ENCODE peak calls at places on chromosomes 12 and 14, in ten cellular contexts. One of them, this sample, is unnamed.

GRCh38 chr12:89497005-89497404 is 27.6 kb downstream of the GALNT4 start:
- DNase-seq in kidney epithelial cell: no peak
- DNase-seq in cardiac fibroblast: peak; percentile 72
- DNase-seq in GM12865: no peak
- DNase-seq in tibial artery: no peak
- DNase-seq in ovary: no peak
- DNase-seq in A549: no peak
- DNase-seq in HepG2: no peak
- DNase-seq in breast epithelium: no peak
- DNase-seq in fibroblast of mammary gland: no peak
- DNase-seq in this sample: no peak

GRCh38 chr12:105294886-105295479 is 35.5 kb upstream of the C12orf75 start:
- DNase-seq in fibroblast of mammary gland: no peak
- DNase-seq in A549: no peak
- DNase-seq in GM12865: no peak
- DNase-seq in breast epithelium: no peak
- DNase-seq in cardiac fibroblast: no peak
- DNase-seq in tibial artery: no peak
- DNase-seq in HepG2: no peak
- DNase-seq in ovary: no peak
- DNase-seq in kidney epithelial cell: no peak
- DNase-seq in this sample: no peak

GRCh38 chr14:66087231-66087630 is 398.9 kb upstream of the CCDC196 start:
- DNase-seq in ovary: no peak
- DNase-seq in breast epithelium: no peak
- DNase-seq in HepG2: no peak
- DNase-seq in A549: no peak
- DNase-seq in GM12865: no peak
- DNase-seq in tibial artery: no peak
- DNase-seq in kidney epithelial cell: no peak
- DNase-seq in cardiac fibroblast: peak; percentile 37
- DNase-seq in fibroblast of mammary gland: peak; percentile 43
- DNase-seq in this sample: no peak

GRCh38 chr14:32400480-32400879 is 71.4 kb downstream of the AKAP6 start:
- DNase-seq in A549: no peak
- DNase-seq in ovary: no peak
- DNase-seq in HepG2: no peak
- DNase-seq in fibroblast of mammary gland: peak; percentile 63
- DNase-seq in tibial artery: no peak
- DNase-seq in breast epithelium: no peak
- DNase-seq in cardiac fibroblast: no peak
- DNase-seq in GM12865: no peak
- DNase-seq in kidney epithelial cell: no peak
- DNase-seq in this sample: no peak

GRCh38 chr12:124390442-124391116 is 95.7 kb downstream of the RFLNA start:
- DNase-seq in fibroblast of mammary gland: peak; percentile 83
- DNase-seq in GM12865: peak; percentile 55
- DNase-seq in breast epithelium: no peak
- DNase-seq in ovary: no peak
- DNase-seq in A549: peak; percentile 78
- DNase-seq in HepG2: no peak
- DNase-seq in cardiac fibroblast: peak; percentile 78
- DNase-seq in kidney epithelial cell: no peak
- DNase-seq in tibial artery: peak; percentile 78
- DNase-seq in this sample: no peak

GRCh38 chr14:76773188-76773885 is 12.1 kb downstream of the VASH1 start:
- DNase-seq in fibroblast of mammary gland: peak; percentile 89
- DNase-seq in breast epithelium: peak; percentile 49
- DNase-seq in ovary: peak; percentile 73
- DNase-seq in GM12865: no peak
- DNase-seq in HepG2: peak; percentile 41
- DNase-seq in tibial artery: peak; percentile 94
- DNase-seq in A549: peak; percentile 53
- DNase-seq in kidney epithelial cell: peak; percentile 43
- DNase-seq in cardiac fibroblast: peak; percentile 94
- DNase-seq in this sample: peak; percentile 63

GRCh38 chr12:120126635-120127005 is 10.1 kb upstream of the RAB35 start:
- DNase-seq in breast epithelium: no peak
- DNase-seq in cardiac fibroblast: peak; percentile 49
- DNase-seq in GM12865: no peak
- DNase-seq in A549: no peak
- DNase-seq in fibroblast of mammary gland: peak; percentile 72
- DNase-seq in ovary: no peak
- DNase-seq in HepG2: no peak
- DNase-seq in tibial artery: peak; percentile 65
- DNase-seq in kidney epithelial cell: no peak
- DNase-seq in this sample: no peak

GRCh38 chr14:91367173-91368171 is 50.1 kb downstream of the CCDC88C start:
- DNase-seq in fibroblast of mammary gland: no peak
- DNase-seq in breast epithelium: peak; percentile 75
- DNase-seq in cardiac fibroblast: peak; percentile 26
- DNase-seq in A549: peak; percentile 22
- DNase-seq in GM12865: peak; percentile 96
- DNase-seq in tibial artery: no peak
- DNase-seq in kidney epithelial cell: peak; percentile 95
- DNase-seq in ovary: no peak
- DNase-seq in HepG2: no peak
- DNase-seq in this sample: no peak

GRCh38 chr12:114656906-114657596 is 26.9 kb downstream of the TBX3 start:
- DNase-seq in GM12865: no peak
- DNase-seq in HepG2: peak; percentile 72
- DNase-seq in cardiac fibroblast: no peak
- DNase-seq in ovary: peak; percentile 32
- DNase-seq in kidney epithelial cell: no peak
- DNase-seq in breast epithelium: no peak
- DNase-seq in A549: no peak
- DNase-seq in fibroblast of mammary gland: no peak
- DNase-seq in tibial artery: no peak
- DNase-seq in this sample: no peak

GRCh38 chr12:49154221-49154620 is 23.0 kb upstream of the TUBA1B start:
- DNase-seq in kidney epithelial cell: no peak
- DNase-seq in GM12865: no peak
- DNase-seq in fibroblast of mammary gland: no peak
- DNase-seq in HepG2: no peak
- DNase-seq in ovary: no peak
- DNase-seq in A549: no peak
- DNase-seq in cardiac fibroblast: no peak
- DNase-seq in tibial artery: no peak
- DNase-seq in breast epithelium: no peak
- DNase-seq in this sample: no peak

GRCh38 chr12:66693901-66694513 is 15.1 kb upstream of the GRIP1 start:
- DNase-seq in kidney epithelial cell: peak; percentile 44
- DNase-seq in GM12865: peak; percentile 81
- DNase-seq in tibial artery: no peak
- DNase-seq in HepG2: peak; percentile 35
- DNase-seq in A549: peak; percentile 80
- DNase-seq in fibroblast of mammary gland: peak; percentile 74
- DNase-seq in ovary: no peak
- DNase-seq in cardiac fibroblast: peak; percentile 80
- DNase-seq in breast epithelium: no peak
- DNase-seq in this sample: peak; percentile 41

GRCh38 chr14:55386037-55386798 is 25.4 kb downstream of the ATG14 start:
- DNase-seq in kidney epithelial cell: no peak
- DNase-seq in A549: no peak
- DNase-seq in tibial artery: no peak
- DNase-seq in GM12865: no peak
- DNase-seq in breast epithelium: no peak
- DNase-seq in fibroblast of mammary gland: no peak
- DNase-seq in ovary: no peak
- DNase-seq in HepG2: no peak
- DNase-seq in cardiac fibroblast: no peak
- DNase-seq in this sample: no peak

GRCh38 chr14:20631821-20632389 is 9.6 kb downstream of the OR6S1 start:
- DNase-seq in breast epithelium: peak; percentile 55
- DNase-seq in kidney epithelial cell: no peak
- DNase-seq in ovary: peak; percentile 78
- DNase-seq in A549: peak; percentile 83
- DNase-seq in HepG2: peak; percentile 83
- DNase-seq in tibial artery: peak; percentile 78
- DNase-seq in fibroblast of mammary gland: peak; percentile 80
- DNase-seq in cardiac fibroblast: peak; percentile 72
- DNase-seq in GM12865: peak; percentile 47
- DNase-seq in this sample: no peak

GRCh38 chr12:107130830-107131760 is 37.7 kb upstream of the CRY1 start:
- DNase-seq in kidney epithelial cell: no peak
- DNase-seq in GM12865: no peak
- DNase-seq in fibroblast of mammary gland: no peak
- DNase-seq in cardiac fibroblast: no peak
- DNase-seq in tibial artery: no peak
- DNase-seq in A549: no peak
- DNase-seq in breast epithelium: no peak
- DNase-seq in HepG2: no peak
- DNase-seq in ovary: no peak
- DNase-seq in this sample: peak; percentile 2

GRCh38 chr12:64992641-64993040 is 128.5 kb downstream of the WIF1 start:
- DNase-seq in HepG2: no peak
- DNase-seq in GM12865: no peak
- DNase-seq in breast epithelium: no peak
- DNase-seq in kidney epithelial cell: no peak
- DNase-seq in tibial artery: no peak
- DNase-seq in fibroblast of mammary gland: no peak
- DNase-seq in A549: no peak
- DNase-seq in cardiac fibroblast: no peak
- DNase-seq in ovary: no peak
- DNase-seq in this sample: no peak

GRCh38 chr12:113461666-113462065 is 10.0 kb downstream of the LHX5 start:
- DNase-seq in cardiac fibroblast: peak; percentile 31
- DNase-seq in HepG2: peak; percentile 45
- DNase-seq in ovary: no peak
- DNase-seq in GM12865: peak; percentile 35
- DNase-seq in kidney epithelial cell: no peak
- DNase-seq in breast epithelium: no peak
- DNase-seq in tibial artery: no peak
- DNase-seq in A549: peak; percentile 70
- DNase-seq in fibroblast of mammary gland: peak; percentile 23
- DNase-seq in this sample: no peak

GRCh38 chr12:128069359-128069997 is 197.5 kb upstream of the TMEM132C start:
- DNase-seq in A549: peak; percentile 60
- DNase-seq in cardiac fibroblast: peak; percentile 31
- DNase-seq in GM12865: peak; percentile 55
- DNase-seq in HepG2: peak; percentile 30
- DNase-seq in breast epithelium: no peak
- DNase-seq in fibroblast of mammary gland: peak; percentile 47
- DNase-seq in kidney epithelial cell: no peak
- DNase-seq in tibial artery: no peak
- DNase-seq in ovary: no peak
- DNase-seq in this sample: no peak
- TF ChIP-seq CTCF in A549: peak; percentile 67
- TF ChIP-seq CTCF in cardiac fibroblast: peak; percentile 59
- TF ChIP-seq CTCF in GM12865: peak; percentile 72
- TF ChIP-seq CTCF in HepG2: peak; percentile 80
- TF ChIP-seq CTCF in breast epithelium: no peak
- TF ChIP-seq CTCF in fibroblast of mammary gland: peak; percentile 76
- TF ChIP-seq CTCF in kidney epithelial cell: peak; percentile 59
- TF ChIP-seq CTCF in tibial artery: peak; percentile 71
- TF ChIP-seq CTCF in ovary: no peak
- TF ChIP-seq CTCF in this sample: peak; percentile 68

GRCh38 chr12:15334225-15334624 is 11.9 kb downstream of the PTPRO start:
- DNase-seq in fibroblast of mammary gland: peak; percentile 18
- DNase-seq in cardiac fibroblast: no peak
- DNase-seq in breast epithelium: no peak
- DNase-seq in A549: no peak
- DNase-seq in tibial artery: no peak
- DNase-seq in HepG2: no peak
- DNase-seq in GM12865: no peak
- DNase-seq in kidney epithelial cell: no peak
- DNase-seq in ovary: no peak
- DNase-seq in this sample: no peak
- H3K4me3 ChIP-seq in fibroblast of mammary gland: no peak overlapping the region
- H3K4me3 ChIP-seq in cardiac fibroblast: no peak overlapping the region
- H3K4me3 ChIP-seq in breast epithelium: no peak overlapping the region
- H3K4me3 ChIP-seq in A549: no peak overlapping the region
- H3K4me3 ChIP-seq in tibial artery: no peak overlapping the region
- H3K4me3 ChIP-seq in HepG2: no peak overlapping the region
- H3K4me3 ChIP-seq in GM12865: no peak overlapping the region
- H3K4me3 ChIP-seq in kidney epithelial cell: no peak overlapping the region
- H3K4me3 ChIP-seq in ovary: no peak overlapping the region
- H3K4me3 ChIP-seq in this sample: no peak overlapping the region

DNA sequence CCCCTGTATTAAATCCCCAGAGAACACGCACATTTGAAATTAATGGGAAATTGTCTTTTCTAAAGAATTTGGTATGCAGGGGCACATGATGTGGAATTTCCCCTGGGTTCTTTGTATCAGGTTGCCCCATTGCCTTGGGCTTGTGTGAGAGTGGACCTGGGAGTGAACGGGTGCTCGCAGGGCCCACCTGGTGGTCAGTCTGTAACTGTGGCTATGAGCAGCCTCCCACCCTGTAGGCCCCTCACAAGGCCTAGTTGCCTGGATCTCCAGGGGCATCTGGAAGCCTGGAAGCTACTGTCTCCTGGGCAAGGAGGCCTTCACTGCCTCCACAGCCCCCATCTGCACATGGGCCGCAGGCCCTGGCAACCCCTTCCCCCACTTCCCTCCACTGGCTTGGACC is 96.7 kb downstream of the SLC25A47 start:
- DNase-seq in A549: no peak
- DNase-seq in kidney epithelial cell: no peak
- DNase-seq in GM12865: no peak
- DNase-seq in tibial artery: no peak
- DNase-seq in HepG2: peak; percentile 12
- DNase-seq in breast epithelium: no peak
- DNase-seq in cardiac fibroblast: no peak
- DNase-seq in fibroblast of mammary gland: no peak
- DNase-seq in ovary: no peak
- DNase-seq in this sample: no peak
- TF ChIP-seq CTCF in A549: no peak
- TF ChIP-seq CTCF in kidney epithelial cell: peak; percentile 13
- TF ChIP-seq CTCF in GM12865: no peak
- TF ChIP-seq CTCF in tibial artery: no peak
- TF ChIP-seq CTCF in HepG2: peak; percentile 56
- TF ChIP-seq CTCF in breast epithelium: no peak
- TF ChIP-seq CTCF in cardiac fibroblast: no peak
- TF ChIP-seq CTCF in fibroblast of mammary gland: no peak
- TF ChIP-seq CTCF in ovary: no peak
- TF ChIP-seq CTCF in this sample: peak; percentile 25

GRCh38 chr12:56720696-56721615 is 4.1 kb downstream of the NACA start:
- DNase-seq in fibroblast of mammary gland: no peak
- DNase-seq in tibial artery: no peak
- DNase-seq in HepG2: no peak
- DNase-seq in ovary: no peak
- DNase-seq in cardiac fibroblast: no peak
- DNase-seq in breast epithelium: no peak
- DNase-seq in GM12865: no peak
- DNase-seq in kidney epithelial cell: no peak
- DNase-seq in A549: no peak
- DNase-seq in this sample: no peak
- H3K4me3 ChIP-seq in fibroblast of mammary gland: no peak overlapping the region
- H3K4me3 ChIP-seq in tibial artery: no peak overlapping the region
- H3K4me3 ChIP-seq in HepG2: no peak overlapping the region
- H3K4me3 ChIP-seq in ovary: no peak overlapping the region
- H3K4me3 ChIP-seq in cardiac fibroblast: no peak overlapping the region
- H3K4me3 ChIP-seq in breast epithelium: no peak overlapping the region
- H3K4me3 ChIP-seq in GM12865: no peak overlapping the region
- H3K4me3 ChIP-seq in kidney epithelial cell: no peak overlapping the region
- H3K4me3 ChIP-seq in A549: peak overlapping the region; percentile 99
- H3K4me3 ChIP-seq in this sample: peak overlapping the region; percentile 95